ENCODE peak calls at places on chromosomes 4 and X, in four cellular contexts. Q is choroid plexus epithelial cell, N is tibial artery, I is dorsolateral prefrontal cortex. H is an unnamed sample.

GRCh38 chr4:114250439-114250891 is 271.0 kb upstream of the ARSJ start:
- DNase-seq in N (no peak), I (no peak), Q (peak; percentile 41), H (no peak)

GRCh38 chr4:132396636-132397035 is 752.5 kb upstream of the PCDH10 start:
- DNase-seq in Q (peak; percentile 73), I (no peak), N (no peak), H (no peak)

GRCh38 chrX:10015711-10016515 is 48.8 kb downstream of the CLDN34 start:
- DNase-seq in Q (no peak), I (no peak), N (peak; percentile 64), H (no peak)

GRCh38 chrX:131146702-131147101 is 88.6 kb downstream of the ARHGAP36 start:
- DNase-seq in N (no peak), I (no peak), Q (no peak), H (no peak)

GRCh38 chr4:168979338-168979737 is 30.7 kb downstream of the CBR4 start:
- DNase-seq in I (no peak), N (no peak), Q (no peak), H (no peak)

GRCh38 chrX:101552714-101553113 is 2.4 kb downstream of the ARMCX1 start:
- DNase-seq in Q (no peak), I (no peak), N (no peak), H (no peak)

GRCh38 chr4:83771113-83771705 is 235.3 kb downstream of the GPAT3 start:
- DNase-seq in N (no peak), I (no peak), Q (peak; percentile 82), H (no peak)

GRCh38 chrX:18789916-18790315 is 82.5 kb downstream of the PPEF1 start:
- DNase-seq in Q (no peak), I (no peak), N (no peak), H (no peak)

GRCh38 chr4:122874194-122874593 is 47.6 kb downstream of the FGF2 start:
- DNase-seq in N (no peak), I (no peak), Q (peak; percentile 93), H (no peak)

GRCh38 chr4:102447413-102447812 is 53.7 kb upstream of the NFKB1 start:
- DNase-seq in Q (no peak), N (no peak), I (no peak), H (no peak)

GRCh38 chr4:81506731-81507130 is 35.0 kb upstream of the RASGEF1B start:
- DNase-seq in I (no peak), N (no peak), Q (no peak), H (no peak)

GRCh38 chr4:1356181-1356998 is 9.4 kb downstream of the UVSSA start:
- DNase-seq in N (no peak), I (peak; percentile 78), Q (peak; percentile 67), H (peak; percentile 61)

GRCh38 chr4:84596826-84597225 is 13.9 kb downstream of the CDS1 start:
- DNase-seq in N (no peak), Q (no peak), I (no peak), H (no peak)

GRCh38 chr4:5956285-5957021 is 61.8 kb downstream of the C4orf50 start:
- DNase-seq in N (no peak), I (no peak), Q (no peak), H (no peak)

GRCh38 chr4:80926446-80926845 is 104.1 kb upstream of the BMP3 start:
- DNase-seq in I (no peak), Q (peak; percentile 20), N (no peak), H (no peak)

GRCh38 chrX:44314259-44314734 is 29.2 kb downstream of the EFHC2 start:
- DNase-seq in I (no peak), Q (peak; percentile 44), N (no peak), H (no peak)

GRCh38 chr4:139728146-139728545 is 62.5 kb downstream of the MGST2 start:
- DNase-seq in N (no peak), I (no peak), Q (no peak), H (no peak)

GRCh38 chr4:78666830-78667258 is 109.3 kb upstream of the BMP2K start:
- DNase-seq in N (no peak), Q (no peak), I (no peak), H (no peak)

GRCh38 chr4:141642711-141643110 is 6.3 kb downstream of the IL15 start:
- DNase-seq in Q (no peak), N (no peak), I (no peak), H (no peak)

GRCh38 chr4:157141976-157142375 is 66.0 kb downstream of the GLRB start:
- DNase-seq in N (no peak), I (no peak), Q (no peak), H (no peak)

GRCh38 chr4:31020363-31020762 is 300.2 kb downstream of the PCDH7 start:
- DNase-seq in Q (no peak), N (no peak), I (no peak), H (no peak)

GRCh38 chrX:2984342-2984741 is 22.0 kb upstream of the ARSH start:
- DNase-seq in Q (no peak), I (no peak), N (no peak), H (no peak)

GRCh38 chr4:11650801-11651596 is 222.3 kb upstream of the HS3ST1 start:
- DNase-seq in Q (no peak), I (peak; percentile 50), N (no peak), H (no peak)

GRCh38 chrX:38880460-38880859 is 79.2 kb downstream of the MID1IP1 start:
- DNase-seq in Q (no peak), N (no peak), I (no peak), H (no peak)

GRCh38 chr4:182010876-182011275 is 232.3 kb upstream of the TENM3 start:
- DNase-seq in I (no peak), Q (peak; percentile 9), N (no peak), H (no peak)

GRCh38 chr4:111040904-111041303 is 418.0 kb upstream of the PITX2 start:
- DNase-seq in Q (no peak), N (no peak), I (no peak), H (no peak)

GRCh38 chr4:136713140-136713539 is 819.2 kb downstream of the PCDH18 start:
- DNase-seq in Q (peak; percentile 74), I (no peak), N (no peak), H (no peak)

GRCh38 chrX:124860736-124861135 is 458.9 kb upstream of the TEX13C start:
- DNase-seq in I (no peak), Q (no peak), N (no peak), H (no peak)

GRCh38 chr4:111512081-111512774 is 633.0 kb upstream of the FAM241A start:
- DNase-seq in Q (peak; percentile 89), N (no peak), I (no peak), H (no peak)

GRCh38 chr4:48546336-48546735 is 56.3 kb downstream of the ZAR1 start:
- DNase-seq in Q (peak; percentile 75), I (no peak), N (no peak), H (no peak)

GRCh38 chr4:19514276-19515070 is 737.2 kb upstream of the SLIT2 start:
- DNase-seq in N (no peak), Q (peak; percentile 71), I (no peak), H (no peak)

GRCh38 chr4:112953295-112953694 is 96.2 kb upstream of the ANK2 start:
- DNase-seq in Q (no peak), N (no peak), I (no peak), H (no peak)

GRCh38 chr4:112956458-112956857 is 93.0 kb upstream of the ANK2 start:
- DNase-seq in N (no peak), I (no peak), Q (no peak), H (no peak)

GRCh38 chr4:112952301-112952700 is 97.2 kb upstream of the ANK2 start:
- DNase-seq in N (no peak), I (no peak), Q (no peak), H (no peak)

GRCh38 chr4:112947616-112948015 is 101.8 kb upstream of the ANK2 start:
- DNase-seq in N (no peak), I (no peak), Q (no peak), H (no peak)

DNA sequence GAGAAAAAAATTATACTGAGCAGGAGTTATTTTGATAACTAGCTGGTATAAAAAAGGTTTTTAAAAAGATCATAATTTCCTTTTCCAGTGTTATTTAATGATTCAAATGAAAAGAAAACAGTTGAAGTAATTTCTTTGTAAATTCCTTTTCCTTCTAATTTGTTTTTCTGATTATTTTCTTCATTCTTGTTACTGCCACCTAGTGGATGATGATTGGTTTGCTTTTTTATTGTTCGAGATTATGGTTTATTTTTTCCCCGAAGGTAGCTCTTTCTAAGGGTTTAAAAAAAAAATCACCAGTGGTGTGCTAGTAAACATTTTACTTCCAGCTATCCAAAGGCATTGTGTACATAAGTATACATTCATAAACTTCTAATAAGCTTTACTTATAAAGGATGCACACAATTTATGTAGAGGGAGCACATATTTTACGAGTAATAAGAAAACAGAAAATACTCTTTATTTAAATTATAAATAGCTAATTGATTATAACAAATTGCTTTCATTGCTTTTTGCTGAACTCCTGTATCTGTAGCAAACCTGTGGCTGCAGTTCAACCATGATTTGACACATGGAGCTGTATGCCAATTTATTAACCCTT is 98.0 kb upstream of the ANK2 start:
- DNase-seq in I (no peak), N (no peak), Q (peak; percentile 40), H (no peak)
- TF ChIP-seq CTCF in I (peak; percentile 81), N (peak; percentile 33), Q (peak; percentile 57), H (peak; percentile 53)

DNA sequence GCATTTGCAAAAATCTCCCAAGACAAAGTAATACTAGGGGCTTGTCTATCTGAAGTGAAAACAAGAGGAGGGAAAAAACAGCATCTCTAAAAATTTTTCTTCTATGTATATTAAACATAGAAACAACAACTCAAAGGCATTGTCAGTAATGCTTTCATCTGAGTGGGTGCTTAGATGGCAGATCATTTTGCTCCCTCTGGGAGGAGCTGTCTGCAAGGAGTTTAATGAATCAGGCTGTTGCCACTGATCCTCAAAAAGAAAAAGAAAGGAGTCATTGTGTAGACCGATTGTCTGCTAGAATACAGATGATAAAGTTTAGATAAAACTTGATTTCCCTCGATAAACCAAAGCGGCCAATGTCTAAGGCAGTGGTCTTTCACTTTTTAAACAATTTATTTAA is 49.7 kb upstream of the KLHL8 start:
- DNase-seq in Q (peak; percentile 81), N (no peak), I (no peak), H (no peak)
- TF ChIP-seq CTCF in Q (peak; percentile 85), N (peak; percentile 40), I (peak; percentile 74), H (peak; percentile 46)

GRCh38 chr4:13541720-13542576 is 2.4 kb downstream of the NKX3-2 start:
- DNase-seq in I (no peak), Q (no peak), N (no peak), H (no peak)
- TF ChIP-seq CTCF in I (no peak), Q (peak; percentile 38), N (no peak), H (no peak)

DNA sequence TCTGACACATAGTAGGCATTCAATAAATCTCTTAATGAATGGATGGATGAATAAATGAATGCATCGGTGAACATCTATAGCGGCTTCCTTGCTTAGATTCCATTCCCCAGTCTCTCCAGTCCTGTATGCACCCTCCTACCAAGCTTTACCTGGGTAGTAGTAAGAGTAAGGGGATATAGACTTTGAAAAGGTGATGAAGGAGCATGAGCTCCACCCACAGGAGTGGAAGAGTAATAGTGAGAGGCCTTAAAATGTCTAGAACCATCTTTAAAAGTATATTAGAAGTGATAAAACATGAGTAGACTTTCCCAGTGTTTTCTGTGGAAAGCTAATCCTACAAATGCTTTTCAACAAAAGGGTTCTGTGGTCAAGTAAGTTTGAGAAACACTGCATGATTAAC is 35.5 kb upstream of the GPC3 start:
- DNase-seq in Q (no peak), N (no peak), I (no peak), H (no peak)
- TF ChIP-seq CTCF in Q (no peak), N (no peak), I (no peak), H (no peak)

GRCh38 chrX:74578137-74578536 is 36.3 kb downstream of the RLIM start:
- DNase-seq in I (no peak), N (no peak), Q (no peak), H (no peak)
- TF ChIP-seq CTCF in I (no peak), N (no peak), Q (no peak), H (no peak)

GRCh38 chrX:40552768-40553167 is 28.0 kb upstream of the ATP6AP2 start:
- DNase-seq in Q (peak; percentile 54), N (no peak), I (no peak), H (no peak)
- TF ChIP-seq CTCF in Q (peak; percentile 49), N (no peak), I (peak; percentile 34), H (no peak)